ENCODE peak calls at places on chromosome 10, in four cellular contexts. Q, L, P and N are unnamed samples.

GRCh38 chr10:8498881-8499280 is 444.4 kb downstream of the GATA3 start:
- DNase-seq in Q (no peak), L (no peak), P (no peak), N (peak; percentile 20)

GRCh38 chr10:14723052-14723689 is 51.5 kb downstream of the FAM107B start:
- DNase-seq in Q (no peak), L (no peak), P (peak; percentile 4), N (no peak)

GRCh38 chr10:59358576-59358975 is 3.8 kb downstream of the FAM13C start:
- DNase-seq in Q (no peak), L (no peak), P (no peak), N (no peak)

GRCh38 chr10:117360994-117361667 is 14.1 kb downstream of the PDZD8 start:
- DNase-seq in Q (no peak), L (no peak), P (no peak), N (peak; percentile 19)

GRCh38 chr10:133143546-133143945 is 16.5 kb upstream of the KNDC1 start:
- DNase-seq in Q (no peak), L (peak; percentile 5), P (no peak), N (no peak)

GRCh38 chr10:30027057-30028005 is 32.1 kb downstream of the JCAD start:
- DNase-seq in Q (no peak), L (peak; percentile 31), P (peak; percentile 65), N (no peak)

GRCh38 chr10:29386347-29386999 is 97.6 kb downstream of the LYZL1 start:
- DNase-seq in Q (peak; percentile 15), L (peak; percentile 39), P (no peak), N (peak; percentile 25)

GRCh38 chr10:86170255-86171153 is 196.1 kb downstream of the GRID1 start:
- DNase-seq in Q (no peak), L (no peak), P (no peak), N (no peak)

GRCh38 chr10:4011136-4011812 is 226.3 kb upstream of the KLF6 start:
- DNase-seq in Q (no peak), L (no peak), P (no peak), N (no peak)

GRCh38 chr10:26468691-26469090 is 30.6 kb downstream of the APBB1IP start:
- DNase-seq in Q (no peak), L (no peak), P (no peak), N (peak; percentile 18)

GRCh38 chr10:22246680-22247391 is 29.0 kb upstream of the EBLN1 start:
- DNase-seq in Q (peak; percentile 57), L (no peak), P (no peak), N (peak; percentile 87)

GRCh38 chr10:1345368-1345767 is 289.2 kb downstream of the WDR37 start:
- DNase-seq in Q (no peak), L (no peak), P (no peak), N (no peak)

GRCh38 chr10:128631801-128632241 is 505.6 kb upstream of the MKI67 start:
- DNase-seq in Q (no peak), L (peak; percentile 11), P (no peak), N (peak; percentile 13)

GRCh38 chr10:44439845-44440244 is 54.9 kb upstream of the CXCL12 start:
- DNase-seq in Q (no peak), L (no peak), P (no peak), N (no peak)

GRCh38 chr10:24851595-24851994 is 100.8 kb downstream of the PRTFDC1 start:
- DNase-seq in Q (no peak), L (peak; percentile 81), P (no peak), N (no peak)

GRCh38 chr10:44395902-44396670 is 11.2 kb upstream of the CXCL12 start:
- DNase-seq in Q (no peak), L (no peak), P (no peak), N (no peak)

GRCh38 chr10:43607199-43607573 is 948 bp downstream of the ZNF485 start:
- DNase-seq in Q (no peak), L (peak; percentile 20), P (no peak), N (no peak)

GRCh38 chr10:33623677-33624076 is 289.2 kb upstream of the NRP1 start:
- DNase-seq in Q (no peak), L (no peak), P (no peak), N (no peak)